ENCODE peak calls at places on chromosomes 1 and 21, in nine cellular contexts. One of them, this sample, is unnamed.
A peak's percentile ranks its signal among the peaks of the same experiment; 100 is the strongest.

GRCh38 chr1:34688358-34688757 is 66.5 kb upstream of the GJB5 start:
- DNase-seq in brain microvascular endothelial cell: no peak
- DNase-seq in ascending aorta: no peak
- DNase-seq in CD4-positive, alpha-beta T cell: no peak
- DNase-seq in fibroblast of lung: no peak
- DNase-seq in tibial nerve: no peak
- DNase-seq in heart left ventricle: no peak
- DNase-seq in esophagus squamous epithelium: no peak
- DNase-seq in PC-9: no peak
- DNase-seq in this sample: no peak

GRCh38 chr1:119646521-119647227 is 1.4 kb downstream of the ZNF697 start:
- DNase-seq in brain microvascular endothelial cell: peak; percentile 64
- DNase-seq in ascending aorta: no peak
- DNase-seq in CD4-positive, alpha-beta T cell: no peak
- DNase-seq in fibroblast of lung: peak; percentile 62
- DNase-seq in tibial nerve: no peak
- DNase-seq in heart left ventricle: no peak
- DNase-seq in esophagus squamous epithelium: no peak
- DNase-seq in PC-9: no peak
- DNase-seq in this sample: no peak

GRCh38 chr1:216626394-216627067 is 96.7 kb downstream of the ESRRG start:
- DNase-seq in brain microvascular endothelial cell: no peak
- DNase-seq in ascending aorta: no peak
- DNase-seq in CD4-positive, alpha-beta T cell: no peak
- DNase-seq in fibroblast of lung: no peak
- DNase-seq in tibial nerve: no peak
- DNase-seq in heart left ventricle: no peak
- DNase-seq in esophagus squamous epithelium: no peak
- DNase-seq in PC-9: no peak
- DNase-seq in this sample: no peak

GRCh38 chr1:60705026-60705425 is 377.3 kb upstream of the NFIA start:
- DNase-seq in brain microvascular endothelial cell: no peak
- DNase-seq in ascending aorta: no peak
- DNase-seq in CD4-positive, alpha-beta T cell: no peak
- DNase-seq in fibroblast of lung: no peak
- DNase-seq in tibial nerve: no peak
- DNase-seq in heart left ventricle: no peak
- DNase-seq in esophagus squamous epithelium: no peak
- DNase-seq in PC-9: no peak
- DNase-seq in this sample: no peak

GRCh38 chr1:71030021-71030420 is 17.6 kb downstream of the PTGER3 start:
- DNase-seq in brain microvascular endothelial cell: no peak
- DNase-seq in ascending aorta: no peak
- DNase-seq in CD4-positive, alpha-beta T cell: no peak
- DNase-seq in fibroblast of lung: no peak
- DNase-seq in tibial nerve: no peak
- DNase-seq in heart left ventricle: no peak
- DNase-seq in esophagus squamous epithelium: no peak
- DNase-seq in PC-9: no peak
- DNase-seq in this sample: no peak

GRCh38 chr1:100443739-100444571 is 91.6 kb downstream of the CDC14A start:
- DNase-seq in brain microvascular endothelial cell: peak; percentile 66
- DNase-seq in ascending aorta: no peak
- DNase-seq in CD4-positive, alpha-beta T cell: no peak
- DNase-seq in fibroblast of lung: peak; percentile 18
- DNase-seq in tibial nerve: no peak
- DNase-seq in heart left ventricle: no peak
- DNase-seq in esophagus squamous epithelium: no peak
- DNase-seq in PC-9: no peak
- DNase-seq in this sample: peak; percentile 33

GRCh38 chr21:34997295-34997694 is 51.8 kb downstream of the RUNX1 start:
- DNase-seq in brain microvascular endothelial cell: no peak
- DNase-seq in ascending aorta: no peak
- DNase-seq in CD4-positive, alpha-beta T cell: no peak
- DNase-seq in fibroblast of lung: no peak
- DNase-seq in tibial nerve: no peak
- DNase-seq in heart left ventricle: no peak
- DNase-seq in esophagus squamous epithelium: no peak
- DNase-seq in PC-9: no peak
- DNase-seq in this sample: no peak

GRCh38 chr1:54742262-54742661 is 22.1 kb downstream of the PARS2 start:
- DNase-seq in brain microvascular endothelial cell: peak; percentile 10
- DNase-seq in ascending aorta: no peak
- DNase-seq in CD4-positive, alpha-beta T cell: no peak
- DNase-seq in fibroblast of lung: peak; percentile 31
- DNase-seq in tibial nerve: no peak
- DNase-seq in heart left ventricle: peak; percentile 45
- DNase-seq in esophagus squamous epithelium: no peak
- DNase-seq in PC-9: no peak
- DNase-seq in this sample: no peak

GRCh38 chr1:156499194-156499702 is 1.3 kb downstream of the MEF2D start:
- DNase-seq in brain microvascular endothelial cell: no peak
- DNase-seq in ascending aorta: no peak
- DNase-seq in CD4-positive, alpha-beta T cell: no peak
- DNase-seq in fibroblast of lung: no peak
- DNase-seq in tibial nerve: no peak
- DNase-seq in heart left ventricle: no peak
- DNase-seq in esophagus squamous epithelium: no peak
- DNase-seq in PC-9: peak; percentile 2
- DNase-seq in this sample: no peak

GRCh38 chr1:98325646-98326441 is 335.7 kb upstream of the SNX7 start:
- DNase-seq in brain microvascular endothelial cell: peak; percentile 93
- DNase-seq in ascending aorta: peak; percentile 74
- DNase-seq in CD4-positive, alpha-beta T cell: no peak
- DNase-seq in fibroblast of lung: peak; percentile 92
- DNase-seq in tibial nerve: peak; percentile 64
- DNase-seq in heart left ventricle: peak; percentile 68
- DNase-seq in esophagus squamous epithelium: no peak
- DNase-seq in PC-9: peak; percentile 67
- DNase-seq in this sample: peak; percentile 42

GRCh38 chr1:164982545-164982944 is 374.0 kb downstream of the LMX1A start:
- DNase-seq in brain microvascular endothelial cell: no peak
- DNase-seq in ascending aorta: no peak
- DNase-seq in CD4-positive, alpha-beta T cell: no peak
- DNase-seq in fibroblast of lung: no peak
- DNase-seq in tibial nerve: no peak
- DNase-seq in heart left ventricle: no peak
- DNase-seq in esophagus squamous epithelium: no peak
- DNase-seq in PC-9: no peak
- DNase-seq in this sample: no peak

GRCh38 chr1:64933296-64934070 is 32.9 kb downstream of the JAK1 start:
- DNase-seq in brain microvascular endothelial cell: peak; percentile 95
- DNase-seq in ascending aorta: peak; percentile 22
- DNase-seq in CD4-positive, alpha-beta T cell: no peak
- DNase-seq in fibroblast of lung: peak; percentile 96
- DNase-seq in tibial nerve: peak; percentile 62
- DNase-seq in heart left ventricle: no peak
- DNase-seq in esophagus squamous epithelium: no peak
- DNase-seq in PC-9: no peak
- DNase-seq in this sample: peak; percentile 69

GRCh38 chr21:42535602-42536171 is 22.0 kb downstream of the SLC37A1 start:
- DNase-seq in brain microvascular endothelial cell: no peak
- DNase-seq in ascending aorta: no peak
- DNase-seq in CD4-positive, alpha-beta T cell: no peak
- DNase-seq in fibroblast of lung: no peak
- DNase-seq in tibial nerve: no peak
- DNase-seq in heart left ventricle: no peak
- DNase-seq in esophagus squamous epithelium: no peak
- DNase-seq in PC-9: no peak
- DNase-seq in this sample: no peak

GRCh38 chr21:41584603-41585176 is 76.7 kb upstream of the TMPRSS2 start:
- DNase-seq in brain microvascular endothelial cell: no peak
- DNase-seq in ascending aorta: no peak
- DNase-seq in CD4-positive, alpha-beta T cell: no peak
- DNase-seq in fibroblast of lung: no peak
- DNase-seq in tibial nerve: no peak
- DNase-seq in heart left ventricle: no peak
- DNase-seq in esophagus squamous epithelium: no peak
- DNase-seq in PC-9: no peak
- DNase-seq in this sample: no peak

GRCh38 chr1:220983877-220984635 is 104.8 kb downstream of the HLX start:
- DNase-seq in brain microvascular endothelial cell: no peak
- DNase-seq in ascending aorta: no peak
- DNase-seq in CD4-positive, alpha-beta T cell: no peak
- DNase-seq in fibroblast of lung: no peak
- DNase-seq in tibial nerve: no peak
- DNase-seq in heart left ventricle: no peak
- DNase-seq in esophagus squamous epithelium: no peak
- DNase-seq in PC-9: no peak
- DNase-seq in this sample: no peak
- H3K27ac ChIP-seq in brain microvascular endothelial cell: no peak overlapping the region
- H3K27ac ChIP-seq in ascending aorta: no peak overlapping the region
- H3K27ac ChIP-seq in CD4-positive, alpha-beta T cell: no peak overlapping the region
- H3K27ac ChIP-seq in fibroblast of lung: no peak overlapping the region
- H3K27ac ChIP-seq in tibial nerve: no peak overlapping the region
- H3K27ac ChIP-seq in heart left ventricle: no peak overlapping the region
- H3K27ac ChIP-seq in esophagus squamous epithelium: no peak overlapping the region
- H3K27ac ChIP-seq in PC-9: no peak overlapping the region
- H3K27ac ChIP-seq in this sample: no peak overlapping the region

DNA sequence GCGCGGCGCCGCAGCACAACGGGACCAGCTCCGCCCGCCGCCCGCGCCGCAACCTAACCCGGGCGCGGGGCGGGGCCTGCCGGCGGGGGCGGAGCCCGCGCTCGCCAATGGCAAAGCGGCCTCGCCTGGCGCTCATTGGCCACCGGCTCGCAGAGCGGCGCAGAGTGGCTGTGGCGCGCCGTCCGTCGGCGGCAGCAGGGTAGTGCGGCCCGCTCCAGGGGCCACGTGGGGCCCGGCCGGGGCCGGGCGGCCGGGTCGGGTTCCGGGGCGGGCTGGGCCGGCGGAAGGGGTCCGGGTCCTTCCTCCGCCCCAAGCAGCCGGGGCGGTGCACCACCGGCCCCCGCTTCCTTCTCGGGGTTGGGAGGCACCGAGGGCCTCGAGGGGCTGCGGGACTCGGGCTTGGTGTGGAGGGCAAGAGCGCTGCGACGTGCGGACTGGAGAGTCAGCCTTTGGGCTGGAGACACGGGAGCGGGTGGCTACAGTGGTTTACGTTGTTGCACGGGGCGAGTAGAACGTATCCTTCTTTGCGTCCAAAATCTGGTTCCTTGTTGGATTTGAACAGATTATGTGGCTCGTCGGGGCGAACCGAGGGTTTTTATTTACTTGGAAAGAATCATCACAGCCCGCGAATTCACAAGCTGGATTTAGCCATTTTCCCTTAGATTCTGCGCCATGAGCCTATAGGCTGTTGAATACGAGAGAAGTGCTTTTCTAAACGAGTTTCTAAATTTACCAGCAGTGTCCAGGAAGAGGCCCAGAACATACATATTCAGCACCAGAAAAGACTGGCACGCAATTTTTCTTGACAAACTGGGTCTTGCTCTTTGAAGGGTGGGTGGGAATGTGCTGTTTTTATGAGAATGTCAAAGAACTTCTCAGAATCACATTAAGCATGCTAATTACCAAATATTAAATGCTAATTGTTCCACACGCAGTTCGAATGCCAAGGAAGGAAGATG is at the start of gene SRM:
- DNase-seq in brain microvascular endothelial cell: peak; percentile 78
- DNase-seq in ascending aorta: peak; percentile 66
- DNase-seq in CD4-positive, alpha-beta T cell: peak; percentile 85
- DNase-seq in fibroblast of lung: peak; percentile 87
- DNase-seq in tibial nerve: peak; percentile 80
- DNase-seq in heart left ventricle: peak; percentile 93
- DNase-seq in esophagus squamous epithelium: peak; percentile 27
- DNase-seq in PC-9: peak; percentile 68
- DNase-seq in this sample: peak; percentile 67
- TF ChIP-seq CTCF in brain microvascular endothelial cell: peak; percentile 33
- TF ChIP-seq CTCF in ascending aorta: peak; percentile 28
- TF ChIP-seq CTCF in CD4-positive, alpha-beta T cell: no peak
- TF ChIP-seq CTCF in fibroblast of lung: peak; percentile 26
- TF ChIP-seq CTCF in tibial nerve: peak; percentile 67
- TF ChIP-seq CTCF in heart left ventricle: peak; percentile 34
- TF ChIP-seq CTCF in esophagus squamous epithelium: peak; percentile 57
- TF ChIP-seq CTCF in PC-9: peak; percentile 6
- TF ChIP-seq CTCF in this sample: peak; percentile 30

GRCh38 chr1:162682013-162682419 is 49.8 kb downstream of the DDR2 start:
- DNase-seq in brain microvascular endothelial cell: no peak
- DNase-seq in ascending aorta: no peak
- DNase-seq in CD4-positive, alpha-beta T cell: no peak
- DNase-seq in fibroblast of lung: no peak
- DNase-seq in tibial nerve: no peak
- DNase-seq in heart left ventricle: peak; percentile 65
- DNase-seq in esophagus squamous epithelium: no peak
- DNase-seq in PC-9: no peak
- DNase-seq in this sample: no peak

GRCh38 chr1:162679298-162679697 is 47.0 kb downstream of the DDR2 start:
- DNase-seq in brain microvascular endothelial cell: no peak
- DNase-seq in ascending aorta: no peak
- DNase-seq in CD4-positive, alpha-beta T cell: no peak
- DNase-seq in fibroblast of lung: no peak
- DNase-seq in tibial nerve: no peak
- DNase-seq in heart left ventricle: no peak
- DNase-seq in esophagus squamous epithelium: no peak
- DNase-seq in PC-9: no peak
- DNase-seq in this sample: no peak

GRCh38 chr1:162678439-162678838 is 46.2 kb downstream of the DDR2 start:
- DNase-seq in brain microvascular endothelial cell: peak; percentile 52
- DNase-seq in ascending aorta: no peak
- DNase-seq in CD4-positive, alpha-beta T cell: no peak
- DNase-seq in fibroblast of lung: peak; percentile 75
- DNase-seq in tibial nerve: peak; percentile 37
- DNase-seq in heart left ventricle: no peak
- DNase-seq in esophagus squamous epithelium: no peak
- DNase-seq in PC-9: no peak
- DNase-seq in this sample: peak; percentile 41

GRCh38 chr1:162680419-162681126 is 48.3 kb downstream of the DDR2 start:
- DNase-seq in brain microvascular endothelial cell: no peak
- DNase-seq in ascending aorta: no peak
- DNase-seq in CD4-positive, alpha-beta T cell: no peak
- DNase-seq in fibroblast of lung: no peak
- DNase-seq in tibial nerve: no peak
- DNase-seq in heart left ventricle: no peak
- DNase-seq in esophagus squamous epithelium: no peak
- DNase-seq in PC-9: no peak
- DNase-seq in this sample: no peak

DNA sequence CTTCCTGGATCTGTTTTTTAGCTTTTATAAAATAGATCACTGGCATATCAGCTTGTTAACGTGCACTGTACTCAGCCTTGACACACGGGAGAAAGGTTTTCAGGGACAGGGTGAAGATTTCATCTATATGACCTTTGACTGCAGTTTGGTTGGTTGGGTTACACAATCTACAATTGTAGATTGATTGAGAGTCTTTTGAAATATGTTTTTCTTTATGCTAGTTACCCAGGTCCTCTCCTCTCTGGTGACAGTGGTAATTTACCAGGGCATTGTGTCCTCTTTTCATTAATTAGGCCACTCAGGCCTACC is 48.8 kb downstream of the DDR2 start:
- DNase-seq in brain microvascular endothelial cell: no peak
- DNase-seq in ascending aorta: no peak
- DNase-seq in CD4-positive, alpha-beta T cell: no peak
- DNase-seq in fibroblast of lung: no peak
- DNase-seq in tibial nerve: no peak
- DNase-seq in heart left ventricle: no peak
- DNase-seq in esophagus squamous epithelium: no peak
- DNase-seq in PC-9: no peak
- DNase-seq in this sample: no peak
- H3K27me3 ChIP-seq in brain microvascular endothelial cell: no peaks in the 10 kb centered on the region
- H3K27me3 ChIP-seq in ascending aorta: no peaks in the 10 kb centered on the region
- H3K27me3 ChIP-seq in CD4-positive, alpha-beta T cell: no peaks in the 10 kb centered on the region
- H3K27me3 ChIP-seq in fibroblast of lung: no peaks in the 10 kb centered on the region
- H3K27me3 ChIP-seq in tibial nerve: no peaks in the 10 kb centered on the region
- H3K27me3 ChIP-seq in heart left ventricle: no peaks in the 10 kb centered on the region
- H3K27me3 ChIP-seq in esophagus squamous epithelium: no peaks in the 10 kb centered on the region
- H3K27me3 ChIP-seq in PC-9: no peaks in the 10 kb centered on the region
- H3K27me3 ChIP-seq in this sample: no peaks in the 10 kb centered on the region

GRCh38 chr1:984476-984814 is 2.6 kb upstream of the PERM1 start:
- DNase-seq in brain microvascular endothelial cell: no peak
- DNase-seq in ascending aorta: no peak
- DNase-seq in CD4-positive, alpha-beta T cell: no peak
- DNase-seq in fibroblast of lung: no peak
- DNase-seq in tibial nerve: no peak
- DNase-seq in heart left ventricle: no peak
- DNase-seq in esophagus squamous epithelium: no peak
- DNase-seq in PC-9: no peak
- DNase-seq in this sample: no peak
- H3K27ac ChIP-seq in brain microvascular endothelial cell: no peak overlapping the region
- H3K27ac ChIP-seq in ascending aorta: no peak overlapping the region
- H3K27ac ChIP-seq in CD4-positive, alpha-beta T cell: no peak overlapping the region
- H3K27ac ChIP-seq in fibroblast of lung: no peak overlapping the region
- H3K27ac ChIP-seq in tibial nerve: no peak overlapping the region
- H3K27ac ChIP-seq in heart left ventricle: no peak overlapping the region
- H3K27ac ChIP-seq in esophagus squamous epithelium: no peak overlapping the region
- H3K27ac ChIP-seq in PC-9: no peak overlapping the region
- H3K27ac ChIP-seq in this sample: no peak overlapping the region

This sample was measured in AG04450.